ENCODE peak calls at places on chromosomes 13 and 19, in six cellular contexts. A is uterus, W is body of pancreas, P is endothelial cell of umbilical vein, G is IMR-90, O is gastrocnemius medialis. C is an unnamed sample. For H3K27me3, the result is how much of the 10 kb centered on the place peaks cover.

GRCh38 chr13:99417821-99418662 is 83.2 kb upstream of the TM9SF2 start:
- DNase-seq in A (no peak), W (no peak), P (no peak), G (no peak), O (no peak), C (peak)

GRCh38 chr13:96671073-96671472 is 323.2 kb downstream of the OXGR1 start:
- DNase-seq in A (no peak), W (no peak), P (no peak), G (no peak), O (no peak), C (no peak)

GRCh38 chr19:39372047-39372802 is 18.7 kb downstream of the PAF1 start:
- DNase-seq in A (peak), W (peak), P (peak), G (peak), O (peak), C (peak)

GRCh38 chr13:56773148-56773547 is 367.6 kb upstream of the PRR20A start:
- DNase-seq in A (no peak), W (no peak), P (no peak), G (no peak), O (no peak), C (no peak)

GRCh38 chr13:79593611-79594275 is 112.8 kb downstream of the NDFIP2 start:
- DNase-seq in A (no peak), W (no peak), P (no peak), G (peak), O (no peak), C (no peak)

GRCh38 chr13:41827507-41828213 is 133.2 kb downstream of the VWA8 start:
- DNase-seq in A (peak), W (no peak), P (peak), G (peak), O (peak), C (no peak)

GRCh38 chr13:50593228-50593627 is 250.3 kb downstream of the DLEU7 start:
- DNase-seq in A (no peak), W (no peak), P (peak), G (no peak), O (no peak), C (no peak)

GRCh38 chr13:33686772-33687480 is 131.0 kb upstream of the RFC3 start:
- DNase-seq in A (no peak), W (no peak), P (no peak), G (no peak), O (no peak), C (no peak)

GRCh38 chr13:32587014-32587773 is 942 bp downstream of the PDS5B start:
- DNase-seq in A (peak), W (peak), P (peak), G (peak), O (peak), C (peak)

GRCh38 chr13:72104656-72105180 is 237.7 kb upstream of the DACH1 start:
- DNase-seq in A (no peak), W (no peak), P (no peak), G (no peak), O (no peak), C (no peak)

DNA sequence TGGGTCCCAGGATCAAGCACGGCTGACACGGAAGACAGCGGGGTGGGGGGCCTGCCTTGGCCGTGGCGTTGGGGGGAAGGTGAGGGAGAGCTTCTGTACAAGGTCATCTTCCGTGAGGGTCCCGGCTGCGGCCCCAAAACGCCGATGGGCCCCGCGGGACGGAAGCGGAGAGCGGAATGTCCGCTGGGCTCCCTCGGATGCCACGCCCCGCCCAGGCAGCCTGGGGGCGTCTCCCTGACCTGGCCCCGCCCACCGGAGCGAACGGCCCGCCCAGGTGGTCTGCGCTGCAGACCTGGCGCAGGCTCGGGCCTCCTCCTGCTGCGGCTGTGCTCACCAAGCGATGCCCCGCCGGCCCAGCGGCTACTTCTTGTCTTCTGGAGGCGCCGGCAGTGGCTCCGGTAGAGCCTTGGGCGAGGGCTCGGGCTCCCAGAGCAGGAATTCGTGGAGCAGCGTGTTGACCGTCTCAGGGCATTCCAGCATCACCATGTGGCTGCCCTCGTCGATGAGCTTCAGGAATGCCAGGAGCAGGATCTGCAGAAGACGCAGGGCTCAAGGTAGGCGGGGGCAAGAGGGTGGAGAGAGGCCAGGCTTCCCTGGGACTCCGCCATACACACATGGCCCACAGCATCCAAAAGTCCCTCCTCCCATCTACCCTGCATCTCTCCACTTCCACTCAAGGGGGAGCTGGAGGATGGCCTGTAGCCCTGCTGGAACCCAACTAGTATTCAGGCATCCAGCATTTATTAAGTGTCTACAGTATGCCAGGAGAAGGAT is 10.7 kb downstream of the ABHD8 start:
- DNase-seq in A (peak), W (no peak), P (peak), G (peak), O (no peak), C (peak)
- TF ChIP-seq POLR2A in A (no peak), W (no peak), P (peak), G (no peak), O (no peak), C (no peak)

GRCh38 chr13:28316841-28317240 is 178.1 kb downstream of the FLT1 start:
- DNase-seq in A (no peak), W (no peak), P (no peak), G (no peak), O (no peak), C (no peak)

GRCh38 chr13:28316129-28316528 is 177.8 kb downstream of the PAN3 start:
- DNase-seq in A (no peak), W (no peak), P (no peak), G (no peak), O (no peak), C (no peak)

GRCh38 chr13:28314879-28315278 is 176.5 kb downstream of the PAN3 start:
- DNase-seq in A (no peak), W (no peak), P (no peak), G (no peak), O (no peak), C (no peak)

GRCh38 chr13:28318418-28318995 is 176.4 kb downstream of the FLT1 start:
- DNase-seq in A (no peak), W (no peak), P (no peak), G (no peak), O (no peak), C (no peak)

DNA sequence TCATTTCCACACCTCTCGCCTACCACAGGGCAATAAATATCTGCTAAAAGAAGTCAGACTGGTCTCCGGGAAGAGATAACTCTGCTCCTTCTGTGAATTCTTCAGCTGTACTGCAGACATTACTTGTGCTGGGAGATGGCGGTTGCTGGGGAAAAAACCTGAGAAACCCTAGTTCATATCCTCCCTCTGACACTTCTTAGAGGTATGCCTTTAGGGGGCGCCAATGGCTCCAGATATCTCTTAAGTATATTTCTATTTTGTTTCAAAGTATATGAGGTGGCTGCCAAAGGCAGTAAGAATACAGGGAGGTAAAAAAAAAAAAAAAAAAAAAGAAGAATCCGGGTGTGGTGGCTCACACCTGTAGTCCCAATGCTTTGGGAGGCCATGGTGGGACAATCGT is 175.2 kb downstream of the PAN3 start:
- DNase-seq in A (no peak), W (no peak), P (peak), G (peak), O (no peak), C (no peak)
- TF ChIP-seq CTCF in A (no peak), W (no peak), P (peak), G (peak), O (no peak), C (no peak)

DNA sequence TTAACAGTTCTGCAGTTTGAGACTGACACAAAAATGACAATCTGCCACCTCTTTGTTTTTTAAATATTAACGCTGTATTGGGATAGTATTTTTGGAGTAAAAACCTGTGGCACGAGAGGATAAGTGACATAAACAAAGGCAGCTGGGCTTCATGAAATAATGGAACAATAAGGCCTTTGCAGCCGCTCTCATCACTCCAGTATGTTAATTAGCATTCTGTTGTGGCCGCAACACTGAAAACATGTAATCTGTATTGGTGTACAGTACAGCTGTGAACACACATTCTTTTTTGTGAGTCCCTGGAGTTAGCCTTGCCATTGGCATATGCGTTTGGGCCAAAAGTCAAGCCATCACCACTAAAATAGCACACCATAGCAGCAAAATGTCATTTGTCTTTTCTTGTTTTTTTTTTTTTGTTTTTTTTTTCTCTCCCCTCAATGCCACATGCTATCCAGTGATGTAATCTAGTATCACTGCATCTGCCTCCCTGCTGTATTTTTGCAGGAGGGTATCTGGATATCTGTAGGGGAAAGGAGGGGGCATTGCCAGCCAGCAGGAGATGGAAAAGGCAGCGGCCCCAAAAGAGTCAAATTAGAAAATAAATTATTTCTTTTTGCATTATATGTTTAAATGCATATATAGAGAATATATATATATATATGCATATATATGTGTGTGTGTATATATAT is 883 bp upstream of the ZNF536 start:
- DNase-seq in A (no peak), W (no peak), P (no peak), G (no peak), O (no peak), C (no peak)
- H3K27me3 ChIP-seq in A (under half), W (under half), P (under half), G (under half), O (under half), C (under half)

DNA sequence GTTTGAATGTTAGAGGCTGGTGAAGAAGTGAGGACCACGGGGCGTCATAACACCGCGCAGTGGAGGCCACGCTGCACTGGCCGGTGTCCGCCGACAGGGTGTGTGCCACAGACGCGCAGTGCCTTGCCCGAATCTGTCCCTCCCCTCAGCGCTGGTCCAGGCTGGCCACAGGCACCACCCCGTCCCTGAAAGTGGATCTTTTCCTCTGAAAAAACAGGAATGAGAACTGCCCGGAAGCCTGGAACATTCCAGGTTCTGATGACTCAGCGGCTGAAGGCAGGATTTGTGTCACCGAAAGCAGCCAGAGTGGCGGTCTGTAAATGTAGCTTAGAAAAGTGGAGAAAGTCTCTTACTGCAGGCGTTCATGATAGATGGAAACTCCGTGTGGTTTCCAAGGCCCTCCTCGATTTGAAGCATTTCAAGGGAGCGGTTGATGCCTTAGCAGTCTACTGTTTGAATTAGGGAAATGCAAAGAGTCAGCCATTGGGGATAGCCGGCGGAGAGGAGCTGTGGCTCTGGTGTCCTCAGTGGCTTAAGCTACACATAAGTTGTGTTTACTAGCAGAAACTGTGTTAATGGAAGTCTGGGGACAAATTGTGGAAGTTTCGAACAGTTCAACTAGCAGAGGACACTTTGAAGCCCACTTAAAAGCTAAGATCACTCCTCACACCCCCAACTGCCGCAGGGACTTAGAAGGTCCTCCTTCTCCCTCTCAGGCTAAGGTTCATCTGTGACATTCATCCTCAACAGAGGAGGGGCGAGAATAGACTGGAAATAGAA is 70.8 kb downstream of the NUFIP1 start:
- DNase-seq in A (peak), W (peak), P (peak), G (peak), O (peak), C (peak)
- TF ChIP-seq POLR2A in A (peak), W (peak), P (no peak), G (peak), O (peak), C (peak)

GRCh38 chr13:48449656-48450055 is 36.7 kb upstream of the LPAR6 start:
- DNase-seq in A (no peak), W (no peak), P (no peak), G (peak), O (no peak), C (no peak)
- TF ChIP-seq CTCF in A (no peak), W (no peak), P (no peak), G (no peak), O (no peak), C (no peak)

C was measured in right lobe of liver.